ENCODE peak calls at places on chromosomes 1 and 21, in six cellular contexts. H, Y, N, E, D and I are unnamed samples.

GRCh38 chr1:44024903-44025525 is 6.2 kb downstream of the SLC6A9 start:
- DNase-seq in E (no peak), D (no peak), H (no peak), N (no peak), Y (peak), I (no peak)

GRCh38 chr1:13549521-13549920 is 34.1 kb upstream of the PDPN start:
- DNase-seq in H (no peak), N (no peak), D (no peak), E (no peak), Y (no peak), I (no peak)

GRCh38 chr1:198671136-198671535 is 32.3 kb downstream of the PTPRC start:
- DNase-seq in E (no peak), D (no peak), Y (no peak), N (no peak), H (no peak), I (no peak)

GRCh38 chr1:42165511-42166210 is 1.1 kb upstream of the GUCA2A start:
- DNase-seq in H (no peak), N (peak), D (no peak), Y (peak), E (no peak), I (no peak)

GRCh38 chr1:230901711-230902110 is 33.4 kb upstream of the C1orf198 start:
- DNase-seq in H (no peak), D (no peak), Y (no peak), E (no peak), N (no peak), I (no peak)

GRCh38 chr1:90711696-90712095 is 5.4 kb downstream of the BARHL2 start:
- DNase-seq in E (no peak), D (no peak), N (no peak), H (no peak), Y (no peak), I (no peak)

GRCh38 chr21:45163413-45164123 is 89.2 kb downstream of the ADARB1 start:
- DNase-seq in D (no peak), H (no peak), N (no peak), E (no peak), Y (no peak), I (no peak)

GRCh38 chr21:29701676-29702075 is 238.1 kb downstream of the GRIK1 start:
- DNase-seq in Y (no peak), E (no peak), H (no peak), D (no peak), N (no peak), I (no peak)

GRCh38 chr1:38712046-38712445 is 147.5 kb downstream of the RRAGC start:
- DNase-seq in D (peak), H (no peak), Y (no peak), E (no peak), N (no peak), I (no peak)

GRCh38 chr21:42412636-42412933 is 8.9 kb downstream of the UBASH3A start:
- DNase-seq in N (no peak), Y (no peak), H (no peak), D (no peak), E (no peak), I (no peak)

GRCh38 chr1:181816608-181817007 is 244.9 kb downstream of the ZNF648 start:
- DNase-seq in Y (no peak), E (no peak), H (no peak), N (no peak), D (no peak), I (no peak)

GRCh38 chr1:106439475-106439874 is 617.0 kb upstream of the PRMT6 start:
- DNase-seq in Y (no peak), N (no peak), D (no peak), E (no peak), H (no peak), I (no peak)

GRCh38 chr1:151934048-151934493 is 24.8 kb upstream of the THEM4 start:
- DNase-seq in H (peak), E (no peak), Y (peak), N (peak), D (no peak), I (peak)

GRCh38 chr1:26554781-26555180 is 25.2 kb downstream of the RPS6KA1 start:
- DNase-seq in E (no peak), D (no peak), Y (no peak), H (no peak), N (no peak), I (no peak)

GRCh38 chr1:234322979-234323378 is 50.3 kb upstream of the COA6 start:
- DNase-seq in E (no peak), D (peak), N (peak), H (peak), Y (no peak), I (peak)

GRCh38 chr1:186183219-186183618 is 191.8 kb downstream of the TPR start:
- DNase-seq in N (no peak), Y (no peak), H (no peak), D (no peak), E (no peak), I (no peak)
- H3K27ac ChIP-seq in N (no peak), Y (peak), H (no peak), D (no peak), E (no peak), I (no peak)

DNA sequence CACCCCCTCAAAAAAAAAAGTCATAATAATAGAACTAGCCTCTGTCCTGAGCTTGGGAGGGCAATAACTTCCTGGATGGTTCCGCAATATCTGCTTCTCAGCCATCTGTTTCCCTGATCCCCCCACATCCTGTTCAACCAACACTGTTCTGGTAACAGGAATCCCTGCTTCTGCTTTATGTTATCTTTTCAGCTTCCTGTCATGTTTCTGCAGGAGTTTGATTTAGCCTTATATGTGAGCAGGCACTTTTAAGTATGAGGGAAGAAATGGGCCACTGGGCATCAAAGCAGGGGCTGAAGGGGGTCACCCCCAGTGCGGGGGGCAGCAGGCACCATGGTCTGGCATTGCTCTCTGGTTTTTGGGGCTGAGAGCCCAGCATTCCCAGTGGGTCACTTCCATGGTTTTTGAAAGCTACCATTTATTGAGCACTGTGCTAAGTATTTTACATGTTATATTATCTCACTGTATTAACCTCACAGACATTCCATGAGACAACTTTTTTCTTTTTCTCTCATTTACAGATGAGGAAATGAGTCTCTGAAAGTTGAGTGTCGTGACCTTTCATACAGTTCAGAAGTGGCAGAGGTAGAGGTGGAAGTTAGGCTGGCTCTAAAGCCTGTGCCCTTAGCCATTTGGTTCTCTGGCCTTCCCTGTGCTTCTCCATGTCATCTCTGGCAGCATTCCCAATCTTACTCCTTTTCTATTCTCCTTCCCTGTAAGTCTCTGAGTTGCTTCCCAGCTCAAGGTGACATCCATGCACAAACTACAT is 61.9 kb downstream of the DNTTIP2 start:
- DNase-seq in E (no peak), D (no peak), H (no peak), N (peak), Y (peak), I (peak)
- TF ChIP-seq POLR2AphosphoS5 in E (no peak), D (no peak), H (no peak), N (no peak), Y (peak), I (peak)

GRCh38 chr1:55211456-55211855 is 3.7 kb downstream of the USP24 start:
- DNase-seq in N (peak), H (no peak), D (no peak), E (no peak), Y (no peak), I (no peak)
- TF ChIP-seq GABPA in N (no peak), H (no peak), D (no peak), E (no peak), Y (no peak), I (no peak)

GRCh38 chr1:51293898-51294515 is 36.4 kb downstream of the TTC39A start:
- DNase-seq in H (no peak), D (no peak), N (no peak), Y (no peak), E (no peak), I (no peak)

GRCh38 chr1:51296379-51297357 is 33.7 kb downstream of the TTC39A start:
- DNase-seq in Y (peak), E (peak), N (peak), D (peak), H (peak), I (peak)

GRCh38 chr1:51297401-51298321 is 32.7 kb downstream of the TTC39A start:
- DNase-seq in N (no peak), D (no peak), E (no peak), Y (no peak), H (no peak), I (no peak)

GRCh38 chr1:51295926-51296325 is 34.4 kb downstream of the TTC39A start:
- DNase-seq in E (no peak), N (no peak), Y (no peak), D (no peak), H (no peak), I (no peak)

DNA sequence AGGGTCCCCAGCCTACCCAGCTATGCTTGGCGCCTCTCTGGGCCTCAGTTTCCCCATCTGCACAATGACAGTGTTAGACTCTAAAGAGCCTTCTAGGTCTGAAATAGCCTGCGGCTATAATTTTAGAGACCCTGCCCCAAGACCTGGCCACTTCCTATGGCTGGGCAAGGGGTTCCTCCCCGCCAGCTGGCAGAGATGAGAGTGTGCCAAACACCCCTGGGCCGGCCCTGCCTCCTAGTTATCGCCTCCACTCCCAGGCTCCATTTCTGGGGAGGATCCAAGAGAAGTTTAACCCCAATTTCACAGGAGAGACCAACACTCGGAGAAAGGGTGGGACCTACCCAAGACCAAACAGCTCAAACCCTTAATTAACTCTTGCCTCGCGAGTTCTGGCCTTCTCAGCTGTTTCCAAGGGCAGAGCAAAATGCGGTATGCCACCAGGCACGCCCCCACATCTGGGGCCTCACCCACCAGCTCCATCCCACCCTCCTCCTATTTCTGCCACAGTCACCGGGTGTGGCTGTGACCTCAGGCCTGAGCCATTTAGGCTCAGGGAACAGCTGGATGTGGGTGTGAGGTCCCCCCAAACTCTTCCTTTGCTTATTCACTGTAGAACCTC is 35.7 kb downstream of the TTC39A start:
- DNase-seq in Y (no peak), E (no peak), H (peak), D (no peak), N (no peak), I (no peak)
- H3K27ac ChIP-seq in Y (no peak), E (no peak), H (no peak), D (no peak), N (no peak), I (no peak)

GRCh38 chr1:150619576-150620509 is 9.6 kb downstream of the ENSA start:
- DNase-seq in N (no peak), D (no peak), Y (peak), E (no peak), H (no peak), I (no peak)
- TF ChIP-seq POLR2AphosphoS5 in N (no peak), D (no peak), Y (no peak), E (no peak), H (peak), I (no peak)

GRCh38 chr1:33094971-33095604 is 14.1 kb downstream of the AZIN2 start:
- DNase-seq in N (peak), H (peak), E (no peak), D (peak), Y (peak), I (no peak)
- TF ChIP-seq GABPA in N (no peak), H (no peak), E (no peak), D (no peak), Y (no peak), I (no peak)

DNA sequence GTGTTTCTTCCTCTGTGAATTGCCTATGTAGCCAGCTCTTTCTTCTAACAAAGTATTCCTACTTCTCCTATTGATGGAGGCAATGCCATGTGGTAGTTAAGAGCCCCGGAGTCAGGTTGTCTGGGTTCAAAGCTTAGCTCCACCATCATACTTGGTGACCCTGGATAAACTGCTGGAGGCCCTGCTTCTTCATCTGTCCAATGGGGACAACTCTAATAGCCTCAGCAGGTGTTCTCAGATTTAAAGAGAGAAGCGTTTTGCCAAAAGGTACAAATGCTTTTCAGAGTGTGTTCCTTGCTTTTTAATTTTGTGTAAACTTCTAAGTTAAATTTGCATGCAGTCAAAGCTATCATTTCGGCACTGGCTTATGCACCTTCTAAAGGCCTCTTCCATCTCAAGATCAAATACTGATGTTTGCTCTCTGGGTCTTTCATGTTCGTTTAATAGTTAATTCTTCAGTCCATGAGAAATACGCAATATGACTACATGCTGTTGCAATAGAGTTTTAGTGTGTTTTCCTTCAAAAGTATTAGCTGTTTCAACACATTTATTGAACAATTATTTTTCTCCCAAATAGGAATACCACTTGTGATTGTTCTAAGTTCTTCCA is 75.8 kb downstream of the CAPZB start:
- DNase-seq in N (peak), Y (no peak), D (no peak), E (no peak), H (no peak), I (no peak)
- H3K27ac ChIP-seq in N (peak), Y (no peak), D (no peak), E (no peak), H (no peak), I (no peak)

GRCh38 chr21:34877485-34878128 is 171.5 kb downstream of the RUNX1 start:
- DNase-seq in E (no peak), H (no peak), D (no peak), N (no peak), Y (no peak), I (no peak)
- TF ChIP-seq POLR2AphosphoS5 in E (no peak), H (no peak), D (no peak), N (no peak), Y (no peak), I (no peak)